ENCODE peak calls at places on chromosome 19, in ten cellular contexts. One of them, this sample, is unnamed.

GRCh38 chr19:38734426-38735256 is 9.6 kb downstream of the CAPN12 start:
- DNase-seq in left lung: peak
- DNase-seq in BJ: no peak
- DNase-seq in pancreas: peak
- DNase-seq in left ventricle myocardium inferior: no peak
- DNase-seq in astrocyte of the cerebellum: no peak
- DNase-seq in MM.1S: peak
- DNase-seq in AG09309: no peak
- DNase-seq in SJSA1: peak
- DNase-seq in uterus: peak
- DNase-seq in this sample: no peak

GRCh38 chr19:4295972-4296771 is 6.0 kb downstream of the TMIGD2 start:
- DNase-seq in left lung: no peak
- DNase-seq in BJ: no peak
- DNase-seq in pancreas: no peak
- DNase-seq in left ventricle myocardium inferior: no peak
- DNase-seq in astrocyte of the cerebellum: no peak
- DNase-seq in MM.1S: no peak
- DNase-seq in AG09309: no peak
- DNase-seq in SJSA1: no peak
- DNase-seq in uterus: no peak
- DNase-seq in this sample: no peak

GRCh38 chr19:19064811-19065745 is 1.3 kb downstream of the SLC25A42 start:
- DNase-seq in left lung: no peak
- DNase-seq in BJ: no peak
- DNase-seq in pancreas: peak
- DNase-seq in left ventricle myocardium inferior: no peak
- DNase-seq in astrocyte of the cerebellum: no peak
- DNase-seq in MM.1S: peak
- DNase-seq in AG09309: no peak
- DNase-seq in SJSA1: no peak
- DNase-seq in uterus: no peak
- DNase-seq in this sample: no peak

GRCh38 chr19:15091918-15092753 is 10.1 kb downstream of the OR1I1 start:
- DNase-seq in left lung: no peak
- DNase-seq in BJ: no peak
- DNase-seq in pancreas: peak
- DNase-seq in left ventricle myocardium inferior: no peak
- DNase-seq in astrocyte of the cerebellum: peak
- DNase-seq in MM.1S: peak
- DNase-seq in AG09309: no peak
- DNase-seq in SJSA1: no peak
- DNase-seq in uterus: peak
- DNase-seq in this sample: peak

GRCh38 chr19:39590265-39590664 is 12.1 kb upstream of the LGALS13 start:
- DNase-seq in left lung: no peak
- DNase-seq in BJ: no peak
- DNase-seq in pancreas: no peak
- DNase-seq in left ventricle myocardium inferior: no peak
- DNase-seq in astrocyte of the cerebellum: no peak
- DNase-seq in MM.1S: peak
- DNase-seq in AG09309: no peak
- DNase-seq in SJSA1: no peak
- DNase-seq in uterus: no peak
- DNase-seq in this sample: no peak

GRCh38 chr19:3580156-3580955 is 4.9 kb upstream of the GIPC3 start:
- DNase-seq in left lung: no peak
- DNase-seq in BJ: peak
- DNase-seq in pancreas: no peak
- DNase-seq in left ventricle myocardium inferior: no peak
- DNase-seq in astrocyte of the cerebellum: peak
- DNase-seq in MM.1S: no peak
- DNase-seq in AG09309: peak
- DNase-seq in SJSA1: peak
- DNase-seq in uterus: no peak
- DNase-seq in this sample: peak

GRCh38 chr19:7870571-7871279 is 3.5 kb downstream of the PRR36 start:
- DNase-seq in left lung: peak
- DNase-seq in BJ: no peak
- DNase-seq in pancreas: peak
- DNase-seq in left ventricle myocardium inferior: no peak
- DNase-seq in astrocyte of the cerebellum: no peak
- DNase-seq in MM.1S: peak
- DNase-seq in AG09309: no peak
- DNase-seq in SJSA1: peak
- DNase-seq in uterus: peak
- DNase-seq in this sample: no peak

GRCh38 chr19:50330365-50331078 is 1.3 kb upstream of the KCNC3 start:
- DNase-seq in left lung: peak
- DNase-seq in BJ: no peak
- DNase-seq in pancreas: peak
- DNase-seq in left ventricle myocardium inferior: peak
- DNase-seq in astrocyte of the cerebellum: no peak
- DNase-seq in MM.1S: peak
- DNase-seq in AG09309: no peak
- DNase-seq in SJSA1: no peak
- DNase-seq in uterus: peak
- DNase-seq in this sample: no peak

GRCh38 chr19:7216373-7216902 is 77.8 kb downstream of the INSR start:
- DNase-seq in left lung: no peak
- DNase-seq in BJ: no peak
- DNase-seq in pancreas: no peak
- DNase-seq in left ventricle myocardium inferior: no peak
- DNase-seq in astrocyte of the cerebellum: no peak
- DNase-seq in MM.1S: no peak
- DNase-seq in AG09309: no peak
- DNase-seq in SJSA1: no peak
- DNase-seq in uterus: no peak
- DNase-seq in this sample: no peak

DNA sequence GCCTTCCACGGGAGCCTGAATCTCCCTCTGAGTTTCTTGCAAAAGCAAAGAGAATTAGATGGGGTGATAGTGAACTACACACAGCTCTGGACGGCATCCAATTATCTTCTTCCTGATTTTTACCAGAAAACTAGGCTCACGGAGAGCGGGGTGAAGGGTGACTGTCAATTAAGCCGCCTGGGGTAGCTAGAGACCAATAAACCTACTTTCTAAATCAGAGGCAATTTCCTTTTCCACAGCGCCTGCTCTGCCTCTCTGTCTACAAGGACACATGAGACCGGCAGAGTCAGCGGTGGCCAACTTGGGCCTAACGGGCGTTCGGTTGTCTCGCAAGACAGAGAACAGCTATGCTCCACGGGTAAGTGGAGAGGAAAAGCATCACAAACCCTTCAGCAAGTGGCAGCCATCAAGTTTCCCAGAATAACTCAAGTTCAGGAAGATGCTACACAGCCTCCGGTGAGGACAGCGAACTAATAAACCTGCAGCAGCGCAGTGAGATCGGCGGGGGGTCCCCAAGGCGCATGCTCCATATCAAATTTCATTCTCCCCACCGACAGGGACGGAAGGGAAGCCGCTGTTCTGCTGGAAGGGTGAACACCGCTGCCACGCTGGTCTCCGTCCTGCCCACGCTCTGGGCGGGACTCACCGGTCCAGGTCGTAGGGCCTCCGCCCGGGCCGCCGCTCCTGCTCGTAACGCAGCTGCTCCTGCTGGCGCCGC is 25.7 kb upstream of the TINCR start:
- DNase-seq in left lung: no peak
- DNase-seq in BJ: no peak
- DNase-seq in pancreas: no peak
- DNase-seq in left ventricle myocardium inferior: no peak
- DNase-seq in astrocyte of the cerebellum: no peak
- DNase-seq in MM.1S: peak
- DNase-seq in AG09309: no peak
- DNase-seq in SJSA1: no peak
- DNase-seq in uterus: no peak
- DNase-seq in this sample: no peak
- H3K4me3 ChIP-seq in left lung: no peak
- H3K4me3 ChIP-seq in BJ: no peak
- H3K4me3 ChIP-seq in pancreas: no peak
- H3K4me3 ChIP-seq in left ventricle myocardium inferior: no peak
- H3K4me3 ChIP-seq in astrocyte of the cerebellum: no peak
- H3K4me3 ChIP-seq in MM.1S: no peak
- H3K4me3 ChIP-seq in AG09309: no peak
- H3K4me3 ChIP-seq in SJSA1: no peak
- H3K4me3 ChIP-seq in uterus: no peak
- H3K4me3 ChIP-seq in this sample: no peak

GRCh38 chr19:566403-566802 is 6.0 kb upstream of the BSG start:
- DNase-seq in left lung: peak
- DNase-seq in BJ: peak
- DNase-seq in pancreas: no peak
- DNase-seq in left ventricle myocardium inferior: no peak
- DNase-seq in astrocyte of the cerebellum: no peak
- DNase-seq in MM.1S: no peak
- DNase-seq in AG09309: peak
- DNase-seq in SJSA1: no peak
- DNase-seq in uterus: peak
- DNase-seq in this sample: no peak

GRCh38 chr19:571127-571974 is 1.0 kb upstream of the BSG start:
- DNase-seq in left lung: peak
- DNase-seq in BJ: no peak
- DNase-seq in pancreas: no peak
- DNase-seq in left ventricle myocardium inferior: no peak
- DNase-seq in astrocyte of the cerebellum: no peak
- DNase-seq in MM.1S: peak
- DNase-seq in AG09309: no peak
- DNase-seq in SJSA1: no peak
- DNase-seq in uterus: peak
- DNase-seq in this sample: no peak

GRCh38 chr19:570315-570714 is 2.1 kb upstream of the BSG start:
- DNase-seq in left lung: no peak
- DNase-seq in BJ: no peak
- DNase-seq in pancreas: no peak
- DNase-seq in left ventricle myocardium inferior: no peak
- DNase-seq in astrocyte of the cerebellum: no peak
- DNase-seq in MM.1S: no peak
- DNase-seq in AG09309: no peak
- DNase-seq in SJSA1: no peak
- DNase-seq in uterus: no peak
- DNase-seq in this sample: no peak

GRCh38 chr19:567296-567900 is 5.0 kb upstream of the BSG start:
- DNase-seq in left lung: no peak
- DNase-seq in BJ: no peak
- DNase-seq in pancreas: no peak
- DNase-seq in left ventricle myocardium inferior: no peak
- DNase-seq in astrocyte of the cerebellum: no peak
- DNase-seq in MM.1S: no peak
- DNase-seq in AG09309: no peak
- DNase-seq in SJSA1: no peak
- DNase-seq in uterus: no peak
- DNase-seq in this sample: no peak

GRCh38 chr19:566844-567243 is 5.6 kb upstream of the BSG start:
- DNase-seq in left lung: no peak
- DNase-seq in BJ: no peak
- DNase-seq in pancreas: no peak
- DNase-seq in left ventricle myocardium inferior: no peak
- DNase-seq in astrocyte of the cerebellum: no peak
- DNase-seq in MM.1S: no peak
- DNase-seq in AG09309: no peak
- DNase-seq in SJSA1: no peak
- DNase-seq in uterus: peak
- DNase-seq in this sample: no peak
- H3K4me3 ChIP-seq in left lung: no peak
- H3K4me3 ChIP-seq in BJ: no peak
- H3K4me3 ChIP-seq in pancreas: no peak
- H3K4me3 ChIP-seq in left ventricle myocardium inferior: no peak
- H3K4me3 ChIP-seq in astrocyte of the cerebellum: no peak
- H3K4me3 ChIP-seq in MM.1S: no peak
- H3K4me3 ChIP-seq in AG09309: no peak
- H3K4me3 ChIP-seq in SJSA1: no peak
- H3K4me3 ChIP-seq in uterus: peak
- H3K4me3 ChIP-seq in this sample: no peak

DNA sequence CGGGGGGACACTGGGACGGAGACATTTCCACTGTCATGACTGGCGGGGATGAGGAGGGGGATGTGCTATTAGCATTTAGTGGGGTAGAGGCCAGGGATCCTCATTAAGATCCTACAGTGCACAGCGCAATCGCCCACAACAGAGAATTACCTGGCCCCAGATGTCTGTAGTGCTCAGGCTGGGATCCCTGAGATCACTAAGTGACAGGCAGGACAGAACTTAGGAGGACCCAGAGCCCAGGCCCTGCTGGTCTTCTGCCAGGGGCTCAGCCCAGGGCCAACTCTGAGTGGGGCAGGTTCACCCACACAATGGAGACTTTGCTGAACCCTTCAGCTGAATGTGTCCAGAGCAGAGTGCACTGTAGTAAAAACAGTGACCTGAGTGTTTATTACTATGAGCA is 4.6 kb downstream of the RANBP3 start:
- DNase-seq in left lung: no peak
- DNase-seq in BJ: no peak
- DNase-seq in pancreas: no peak
- DNase-seq in left ventricle myocardium inferior: no peak
- DNase-seq in astrocyte of the cerebellum: no peak
- DNase-seq in MM.1S: no peak
- DNase-seq in AG09309: no peak
- DNase-seq in SJSA1: no peak
- DNase-seq in uterus: no peak
- DNase-seq in this sample: no peak
- H3K4me3 ChIP-seq in left lung: no peak
- H3K4me3 ChIP-seq in BJ: no peak
- H3K4me3 ChIP-seq in pancreas: no peak
- H3K4me3 ChIP-seq in left ventricle myocardium inferior: no peak
- H3K4me3 ChIP-seq in astrocyte of the cerebellum: no peak
- H3K4me3 ChIP-seq in MM.1S: no peak
- H3K4me3 ChIP-seq in AG09309: no peak
- H3K4me3 ChIP-seq in SJSA1: no peak
- H3K4me3 ChIP-seq in uterus: no peak
- H3K4me3 ChIP-seq in this sample: no peak

GRCh38 chr19:6088677-6089063 is 21.6 kb downstream of the RFX2 start:
- DNase-seq in left lung: no peak
- DNase-seq in BJ: no peak
- DNase-seq in pancreas: no peak
- DNase-seq in left ventricle myocardium inferior: no peak
- DNase-seq in astrocyte of the cerebellum: no peak
- DNase-seq in MM.1S: no peak
- DNase-seq in AG09309: no peak
- DNase-seq in SJSA1: no peak
- DNase-seq in uterus: no peak
- DNase-seq in this sample: no peak

GRCh38 chr19:6091771-6092291 is 18.5 kb downstream of the RFX2 start:
- DNase-seq in left lung: no peak
- DNase-seq in BJ: no peak
- DNase-seq in pancreas: no peak
- DNase-seq in left ventricle myocardium inferior: no peak
- DNase-seq in astrocyte of the cerebellum: no peak
- DNase-seq in MM.1S: no peak
- DNase-seq in AG09309: no peak
- DNase-seq in SJSA1: no peak
- DNase-seq in uterus: no peak
- DNase-seq in this sample: no peak

GRCh38 chr19:6095760-6096159 is 14.5 kb downstream of the RFX2 start:
- DNase-seq in left lung: no peak
- DNase-seq in BJ: no peak
- DNase-seq in pancreas: no peak
- DNase-seq in left ventricle myocardium inferior: no peak
- DNase-seq in astrocyte of the cerebellum: no peak
- DNase-seq in MM.1S: no peak
- DNase-seq in AG09309: no peak
- DNase-seq in SJSA1: no peak
- DNase-seq in uterus: no peak
- DNase-seq in this sample: no peak

GRCh38 chr19:6090634-6091033 is 19.7 kb downstream of the RFX2 start:
- DNase-seq in left lung: no peak
- DNase-seq in BJ: no peak
- DNase-seq in pancreas: no peak
- DNase-seq in left ventricle myocardium inferior: no peak
- DNase-seq in astrocyte of the cerebellum: no peak
- DNase-seq in MM.1S: no peak
- DNase-seq in AG09309: no peak
- DNase-seq in SJSA1: no peak
- DNase-seq in uterus: no peak
- DNase-seq in this sample: no peak

GRCh38 chr19:6092329-6093286 is 17.7 kb downstream of the RFX2 start:
- DNase-seq in left lung: peak
- DNase-seq in BJ: peak
- DNase-seq in pancreas: peak
- DNase-seq in left ventricle myocardium inferior: peak
- DNase-seq in astrocyte of the cerebellum: no peak
- DNase-seq in MM.1S: no peak
- DNase-seq in AG09309: no peak
- DNase-seq in SJSA1: peak
- DNase-seq in uterus: peak
- DNase-seq in this sample: no peak
- H3K4me3 ChIP-seq in left lung: no peak
- H3K4me3 ChIP-seq in BJ: peak
- H3K4me3 ChIP-seq in pancreas: no peak
- H3K4me3 ChIP-seq in left ventricle myocardium inferior: peak
- H3K4me3 ChIP-seq in astrocyte of the cerebellum: peak
- H3K4me3 ChIP-seq in MM.1S: no peak
- H3K4me3 ChIP-seq in AG09309: peak
- H3K4me3 ChIP-seq in SJSA1: peak
- H3K4me3 ChIP-seq in uterus: peak
- H3K4me3 ChIP-seq in this sample: peak

This sample was measured in HFF-Myc.